ENCODE peak calls at places on chromosomes 13 and 19, in six cellular contexts. V is mammary epithelial cell; B is prostate gland; J is ascending aorta; G is fibroblast of lung; N is CD4-positive, alpha-beta T cell. S is an unnamed sample.

GRCh38 chr13:73336789-73337188 is 278.0 kb downstream of the KLF5 start:
- DNase-seq in V (peak), B (no peak), J (no peak), G (no peak), N (no peak), S (no peak)

GRCh38 chr13:98143601-98144500 is 957 bp downstream of the FARP1 start:
- DNase-seq in V (peak), B (peak), J (no peak), G (peak), N (no peak), S (no peak)

GRCh38 chr19:4036576-4037300 is 29.2 kb downstream of the PIAS4 start:
- DNase-seq in V (no peak), B (no peak), J (no peak), G (no peak), N (no peak), S (no peak)

GRCh38 chr13:110882972-110883371 is 31.9 kb downstream of the ANKRD10 start:
- DNase-seq in V (peak), B (no peak), J (no peak), G (peak), N (no peak), S (no peak)

GRCh38 chr19:21587117-21587461 is 81.7 kb downstream of the ZNF429 start:
- DNase-seq in V (no peak), B (no peak), J (no peak), G (no peak), N (no peak), S (no peak)

GRCh38 chr13:79492313-79492798 is 11.4 kb downstream of the NDFIP2 start:
- DNase-seq in V (peak), B (no peak), J (no peak), G (no peak), N (no peak), S (no peak)

GRCh38 chr13:110334841-110335490 is 27.9 kb downstream of the COL4A2 start:
- DNase-seq in V (no peak), B (no peak), J (no peak), G (no peak), N (no peak), S (no peak)

GRCh38 chr13:110303644-110304043 is 3.3 kb downstream of the COL4A1 start:
- DNase-seq in V (no peak), B (no peak), J (no peak), G (no peak), N (no peak), S (peak)

GRCh38 chr19:43765109-43765876 is 10.5 kb upstream of the SMG9 start:
- DNase-seq in V (peak), B (no peak), J (peak), G (peak), N (peak), S (no peak)

GRCh38 chr19:44753932-44754742 is 5.6 kb downstream of the BCL3 start:
- DNase-seq in V (peak), B (peak), J (peak), G (peak), N (peak), S (peak)

GRCh38 chr19:57241181-57241580 is 749 bp downstream of the ZNF805 start:
- DNase-seq in V (peak), B (no peak), J (no peak), G (peak), N (no peak), S (no peak)

GRCh38 chr13:28401303-28402056 is 93.4 kb downstream of the FLT1 start:
- DNase-seq in V (peak), B (no peak), J (no peak), G (peak), N (no peak), S (no peak)

GRCh38 chr19:51327066-51327985 is 14.6 kb downstream of the VSIG10L start:
- DNase-seq in V (peak), B (no peak), J (no peak), G (peak), N (peak), S (no peak)

GRCh38 chr13:114068723-114069322 is 63.6 kb downstream of the RASA3 start:
- DNase-seq in V (no peak), B (no peak), J (no peak), G (peak), N (no peak), S (no peak)

GRCh38 chr13:19075418-19075817 is 106.2 kb downstream of the TUBA3C start:
- DNase-seq in V (no peak), B (no peak), J (no peak), G (no peak), N (no peak), S (no peak)

GRCh38 chr19:1446713-1447564 is 3.0 kb upstream of the APC2 start:
- DNase-seq in V (no peak), B (no peak), J (no peak), G (no peak), N (peak), S (peak)

GRCh38 chr13:40363653-40364052 is 302.8 kb downstream of the FOXO1 start:
- DNase-seq in V (no peak), B (no peak), J (no peak), G (no peak), N (no peak), S (no peak)

GRCh38 chr13:35720690-35721554 is 244.4 kb upstream of the MAB21L1 start:
- DNase-seq in V (peak), B (peak), J (no peak), G (peak), N (no peak), S (peak)

GRCh38 chr19:47232422-47233211 is 1.6 kb upstream of the BBC3 start:
- DNase-seq in V (peak), B (peak), J (no peak), G (peak), N (no peak), S (no peak)

GRCh38 chr19:51131780-51132680 is 7.3 kb downstream of the SIGLEC9 start:
- DNase-seq in V (no peak), B (no peak), J (no peak), G (peak), N (peak), S (peak)

GRCh38 chr19:2491130-2491801 is 15.3 kb downstream of the GADD45B start:
- DNase-seq in V (peak), B (peak), J (no peak), G (peak), N (no peak), S (no peak)

GRCh38 chr13:27131202-27131623 is 40.4 kb downstream of the USP12 start:
- DNase-seq in V (peak), B (no peak), J (no peak), G (no peak), N (peak), S (no peak)

GRCh38 chr13:20901668-20902437 is 693 bp downstream of the XPO4 start:
- DNase-seq in V (peak), B (no peak), J (no peak), G (peak), N (no peak), S (peak)

GRCh38 chr13:51148223-51148951 is 37.3 kb upstream of the C13orf42 start:
- DNase-seq in V (no peak), B (no peak), J (no peak), G (no peak), N (peak), S (peak)

GRCh38 chr19:7265963-7266362 is 28.3 kb downstream of the INSR start:
- DNase-seq in V (no peak), B (peak), J (no peak), G (no peak), N (no peak), S (no peak)

GRCh38 chr19:16726916-16727315 is 7.3 kb downstream of the NWD1 start:
- DNase-seq in V (no peak), B (no peak), J (no peak), G (no peak), N (no peak), S (no peak)

GRCh38 chr13:85665286-85665685 is 133.9 kb downstream of the SLITRK6 start:
- DNase-seq in V (peak), B (no peak), J (no peak), G (peak), N (no peak), S (no peak)

GRCh38 chr19:18287836-18288772 is 6.7 kb upstream of the JUND start:
- DNase-seq in V (no peak), B (no peak), J (no peak), G (no peak), N (no peak), S (no peak)

GRCh38 chr13:106376411-106377112 is 158.9 kb downstream of the EFNB2 start:
- DNase-seq in V (peak), B (no peak), J (no peak), G (peak), N (no peak), S (peak)

GRCh38 chr13:46134494-46134893 is 29.7 kb upstream of the CPB2 start:
- DNase-seq in V (no peak), B (no peak), J (no peak), G (no peak), N (no peak), S (no peak)
- H3K27ac ChIP-seq in V (no peak), B (peak), J (no peak), G (no peak), N (no peak), S (no peak)

DNA sequence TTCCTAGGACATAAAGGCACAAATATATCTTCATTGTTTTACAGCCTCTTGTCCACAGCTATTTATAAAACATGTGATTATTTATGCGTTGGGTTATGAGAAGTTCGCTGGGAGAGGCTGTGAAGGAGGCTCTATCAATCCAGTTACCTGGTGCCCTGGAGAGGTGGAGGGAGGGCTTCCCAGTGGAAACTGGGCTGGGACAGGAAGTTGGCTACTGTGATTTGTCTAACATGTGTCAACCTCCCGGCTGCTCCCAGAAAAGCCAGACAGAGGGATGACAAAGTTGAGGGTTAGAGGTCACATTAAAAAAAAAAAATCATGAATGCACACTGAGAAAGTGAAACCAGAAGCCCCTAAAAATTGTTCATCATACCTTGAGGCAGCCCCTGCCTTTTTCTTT is 346.5 kb downstream of the ZNF536 start:
- DNase-seq in V (no peak), B (no peak), J (no peak), G (no peak), N (no peak), S (peak)
- H3K27ac ChIP-seq in V (no peak), B (peak), J (no peak), G (no peak), N (no peak), S (peak)

GRCh38 chr19:19457691-19458090 is 52.2 kb downstream of the GATAD2A start:
- DNase-seq in V (no peak), B (no peak), J (no peak), G (no peak), N (no peak), S (no peak)
- H3K27ac ChIP-seq in V (no peak), B (no peak), J (peak), G (peak), N (peak), S (no peak)

GRCh38 chr13:44399045-44399444 is 25.4 kb downstream of the SERP2 start:
- DNase-seq in V (no peak), B (no peak), J (no peak), G (no peak), N (no peak), S (no peak)
- H3K27ac ChIP-seq in V (no peak), B (no peak), J (no peak), G (no peak), N (no peak), S (no peak)

GRCh38 chr19:55113570-55114039 is 3.8 kb downstream of the PPP1R12C start:
- DNase-seq in V (peak), B (peak), J (peak), G (peak), N (no peak), S (peak)

GRCh38 chr19:55112781-55113569 is 4.5 kb downstream of the PPP1R12C start:
- DNase-seq in V (no peak), B (no peak), J (no peak), G (no peak), N (no peak), S (no peak)

GRCh38 chr19:55114566-55115145 is 2.8 kb downstream of the PPP1R12C start:
- DNase-seq in V (no peak), B (no peak), J (no peak), G (no peak), N (no peak), S (no peak)

GRCh38 chr19:55111238-55111831 is 6.1 kb downstream of the PPP1R12C start:
- DNase-seq in V (no peak), B (no peak), J (no peak), G (no peak), N (no peak), S (no peak)

GRCh38 chr19:55112246-55112780 is 5.1 kb downstream of the PPP1R12C start:
- DNase-seq in V (no peak), B (no peak), J (no peak), G (no peak), N (no peak), S (no peak)
- H3K27ac ChIP-seq in V (no peak), B (peak), J (peak), G (peak), N (no peak), S (no peak)

DNA sequence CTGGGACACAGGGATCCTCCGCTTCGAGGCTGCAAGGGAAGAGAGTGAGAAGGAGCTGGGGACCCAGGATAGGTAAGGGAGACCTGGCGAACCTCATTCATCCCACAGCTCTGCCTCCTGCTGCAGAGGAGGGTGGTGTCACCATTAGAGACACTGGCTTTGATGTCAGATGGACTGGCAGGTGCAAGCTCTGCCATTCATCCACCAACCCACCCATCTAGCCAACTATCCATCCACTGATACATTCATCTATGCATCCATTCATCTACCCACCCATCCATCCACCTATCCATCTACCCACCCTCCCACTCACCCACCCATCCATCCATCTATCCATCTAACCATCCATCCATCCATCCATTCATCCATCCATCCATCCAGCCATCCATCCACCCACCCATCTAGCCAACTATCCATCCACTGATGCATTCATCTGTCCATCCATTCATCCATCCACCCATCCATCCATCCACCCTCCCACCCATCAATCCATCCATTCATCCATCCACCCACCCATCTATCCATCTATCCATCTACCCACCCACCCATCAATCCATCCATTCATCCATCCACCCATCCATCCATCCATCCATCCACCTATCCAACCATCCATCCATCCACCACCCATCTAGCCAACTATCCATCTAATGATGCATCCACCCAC is 5.7 kb downstream of the C19orf33 start:
- DNase-seq in V (no peak), B (no peak), J (no peak), G (no peak), N (no peak), S (no peak)
- H3K27ac ChIP-seq in V (no peak), B (no peak), J (no peak), G (no peak), N (no peak), S (no peak)

S was measured in WERI-Rb-1.